ENCODE peak calls at places on chromosomes 5 and 9, in eight cellular contexts. S, K, Q, Z, G, E, R and H are unnamed samples.

GRCh38 chr5:132176987-132177386 is 50.7 kb downstream of the P4HA2 start:
- DNase-seq in Q (no peak), E (no peak), S (no peak), R (peak; percentile 20), Z (peak; percentile 10), G (no peak), K (peak; percentile 51), H (peak; percentile 6)

GRCh38 chr9:119284587-119285337 is 84.5 kb downstream of the BRINP1 start:
- DNase-seq in K (peak; percentile 9), E (no peak), G (peak; percentile 16), S (no peak), Z (peak; percentile 78), R (peak; percentile 8), Q (no peak), H (no peak)

GRCh38 chr5:135578685-135579341 is at the start of gene CXCL14:
- DNase-seq in R (peak; percentile 63), E (peak; percentile 84), G (peak; percentile 25), K (peak; percentile 63), S (no peak), Q (no peak), Z (peak; percentile 87), H (peak; percentile 47)

GRCh38 chr5:123696948-123697347 is 185.0 kb downstream of the CSNK1G3 start:
- DNase-seq in K (no peak), Z (no peak), E (peak; percentile 85), Q (peak; percentile 87), G (no peak), S (peak; percentile 85), R (peak; percentile 77), H (no peak)

GRCh38 chr5:98777295-98777694 is 3.8 kb downstream of the RGMB start:
- DNase-seq in Q (no peak), G (no peak), K (no peak), S (no peak), R (no peak), Z (no peak), E (no peak), H (no peak)

GRCh38 chr5:109911731-109912130 is 222.0 kb downstream of the MAN2A1 start:
- DNase-seq in G (peak; percentile 74), Z (peak; percentile 51), Q (no peak), E (no peak), S (no peak), K (peak; percentile 92), R (peak; percentile 52), H (peak; percentile 92)

GRCh38 chr9:89591291-89592200 is 13.3 kb upstream of the GADD45G start:
- DNase-seq in E (no peak), Q (no peak), Z (no peak), K (no peak), S (no peak), R (no peak), G (no peak), H (no peak)

GRCh38 chr9:130927995-130928900 is 10.8 kb downstream of the FIBCD1 start:
- DNase-seq in Q (no peak), K (peak; percentile 42), E (peak; percentile 48), Z (peak; percentile 82), S (peak; percentile 65), R (peak; percentile 74), G (no peak), H (peak; percentile 56)

GRCh38 chr9:72489986-72490385 is 31.4 kb upstream of the TMC1 start:
- DNase-seq in K (no peak), Q (no peak), R (no peak), S (no peak), E (no peak), G (no peak), Z (no peak), H (no peak)

GRCh38 chr5:113212244-113212920 is 222.4 kb downstream of the TSSK1B start:
- DNase-seq in G (no peak), S (peak; percentile 72), R (peak; percentile 81), E (no peak), Q (peak; percentile 64), Z (peak; percentile 74), K (peak; percentile 93), H (peak; percentile 47)

DNA sequence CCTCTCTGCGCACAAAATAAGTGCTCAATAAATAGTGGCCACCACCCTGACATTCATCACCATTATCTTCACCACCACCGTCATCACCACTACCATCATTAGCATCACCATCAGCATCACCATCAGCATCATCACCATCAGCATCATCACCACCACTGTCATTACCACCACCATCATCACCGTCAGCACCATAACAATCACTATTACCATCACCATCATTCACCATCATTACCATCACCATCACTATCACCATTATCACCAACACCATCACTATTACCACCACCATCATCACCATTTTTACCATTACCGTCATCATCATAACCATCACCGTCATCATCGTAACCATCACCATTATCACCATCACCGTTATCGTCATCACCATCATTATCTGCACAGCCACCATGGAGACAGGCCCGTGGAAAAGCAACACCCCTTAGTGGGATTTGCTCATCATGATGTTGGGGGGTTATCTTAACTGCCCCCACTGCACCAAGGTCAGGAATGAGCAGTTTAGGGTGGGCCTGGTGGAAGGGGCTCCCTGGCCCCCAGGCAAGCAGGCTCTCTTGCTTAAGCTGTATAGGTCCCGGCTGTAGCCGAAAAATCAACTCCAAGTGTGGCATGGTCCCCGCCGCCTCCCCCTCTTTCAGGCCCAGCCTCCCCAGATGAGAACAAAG is 18.1 kb downstream of the AKNA start:
- DNase-seq in E (no peak), G (no peak), S (no peak), Z (no peak), Q (no peak), K (no peak), R (no peak), H (no peak)
- H3K4me3 ChIP-seq in E (no peak overlapping the region), G (no peak overlapping the region), S (no peak overlapping the region), Z (no peak overlapping the region), Q (no peak overlapping the region), K (no peak overlapping the region), R (no peak overlapping the region), H (no peak overlapping the region)

DNA sequence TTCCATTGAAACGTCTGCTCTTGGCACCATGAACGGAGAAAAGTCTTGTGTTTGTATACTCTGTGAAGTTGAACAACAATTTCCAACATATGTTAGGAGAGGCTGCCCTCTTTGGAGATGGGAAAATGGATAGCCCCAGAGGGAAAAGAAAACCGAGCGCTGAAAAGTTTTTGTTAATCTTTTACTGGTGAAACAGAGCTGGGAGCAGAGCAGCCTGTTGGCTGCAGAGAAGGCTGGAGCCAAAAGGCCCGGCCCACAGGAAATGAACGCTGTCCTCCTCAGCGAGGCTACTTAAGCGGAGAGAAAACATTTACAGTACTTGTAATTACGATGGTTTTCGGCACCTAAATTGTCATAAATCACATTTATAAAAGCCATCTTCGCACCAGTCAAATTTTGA is 129.8 kb upstream of the CNTLN start:
- DNase-seq in S (peak; percentile 33), K (peak; percentile 87), Q (no peak), R (peak; percentile 78), Z (peak; percentile 47), E (peak; percentile 60), G (no peak), H (peak; percentile 85)
- TF ChIP-seq CTCF in S (no peak), K (peak; percentile 18), Q (no peak), R (no peak), Z (no peak), E (no peak), G (peak; percentile 10), H (no peak)

GRCh38 chr5:74631088-74631960 is 9.2 kb downstream of the ENC1 start:
- DNase-seq in E (no peak), R (peak; percentile 82), Z (peak; percentile 93), Q (no peak), K (peak; percentile 87), G (no peak), S (no peak), H (peak; percentile 40)
- H3K4me3 ChIP-seq in E (no peak overlapping the region), R (no peak overlapping the region), Z (no peak overlapping the region), Q (peak overlapping the region; percentile 87), K (peak overlapping the region; percentile 5), G (no peak overlapping the region), S (no peak overlapping the region), H (no peak overlapping the region)

GRCh38 chr9:68629042-68629441 is 76.0 kb upstream of the PIP5K1B start:
- DNase-seq in S (peak; percentile 60), Z (no peak), R (no peak), Q (no peak), G (no peak), E (no peak), K (no peak), H (no peak)
- TF ChIP-seq CTCF in S (no peak), Z (no peak), R (no peak), Q (no peak), G (no peak), E (no peak), K (no peak), H (no peak)

GRCh38 chr9:112380102-112380581 is at the start of gene HSDL2:
- DNase-seq in E (no peak), G (no peak), Z (peak; percentile 41), S (peak; percentile 65), Q (no peak), R (peak; percentile 38), K (peak; percentile 37), H (peak; percentile 54)

GRCh38 chr9:112382066-112382465 is 2.2 kb downstream of the HSDL2 start:
- DNase-seq in S (no peak), E (no peak), K (no peak), Q (no peak), R (no peak), Z (no peak), G (no peak), H (no peak)

GRCh38 chr9:112382501-112383364 is 2.8 kb downstream of the HSDL2 start:
- DNase-seq in Q (no peak), R (no peak), G (no peak), K (no peak), E (no peak), S (no peak), Z (no peak), H (peak; percentile 86)

GRCh38 chr9:112379177-112380101 is 469 bp upstream of the HSDL2 start:
- DNase-seq in R (peak; percentile 99), E (peak; percentile 100), Z (peak; percentile 96), G (peak; percentile 86), S (peak; percentile 100), K (peak; percentile 99), Q (peak; percentile 98), H (peak; percentile 99)

GRCh38 chr9:112380771-112381181 is 868 bp downstream of the HSDL2 start:
- DNase-seq in E (no peak), R (peak; percentile 42), K (peak; percentile 47), S (no peak), G (no peak), Q (no peak), Z (peak; percentile 9), H (peak; percentile 27)
- H3K4me3 ChIP-seq in E (peak overlapping the region; percentile 75), R (peak overlapping the region; percentile 89), K (peak overlapping the region; percentile 95), S (peak overlapping the region; percentile 61), G (peak overlapping the region; percentile 63), Q (peak overlapping the region; percentile 88), Z (peak overlapping the region; percentile 88), H (peak overlapping the region; percentile 69)

DNA sequence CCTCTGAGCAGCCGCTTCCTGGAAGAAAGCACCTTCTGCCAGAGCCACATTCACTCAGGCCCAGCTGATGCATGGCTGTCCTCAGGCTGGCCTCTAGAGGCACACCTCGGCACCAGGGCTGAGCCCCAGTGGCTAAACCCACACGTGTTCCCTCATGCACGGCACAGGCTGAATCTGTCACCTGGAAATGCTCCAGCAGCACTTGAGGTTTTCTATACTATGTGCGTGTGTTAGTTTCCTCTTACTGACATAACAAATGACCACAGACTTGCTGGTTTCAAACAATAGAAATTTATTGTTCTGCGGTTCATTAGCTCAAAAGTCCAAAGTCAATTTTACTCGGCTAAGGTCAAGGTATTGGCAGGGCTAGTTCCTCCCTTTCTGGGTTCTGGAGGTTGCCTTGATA is 141.4 kb downstream of the LRRC70 start:
- DNase-seq in R (peak; percentile 17), Z (peak; percentile 2), Q (no peak), S (no peak), G (no peak), E (no peak), K (peak; percentile 21), H (no peak)
- TF ChIP-seq CTCF in R (peak; percentile 33), Z (no peak), Q (no peak), S (no peak), G (peak; percentile 27), E (no peak), K (peak; percentile 38), H (peak; percentile 23)